ENCODE peak calls at places on chromosomes 1 and 21, in five cellular contexts. P, R, D, T and O are unnamed samples.

GRCh38 chr21:26834181-26834945 is 10.8 kb downstream of the ADAMTS1 start:
- DNase-seq in P (no peak), R (no peak), D (no peak), T (no peak), O (no peak)

GRCh38 chr1:55418625-55419024 is 203.5 kb upstream of the USP24 start:
- DNase-seq in P (no peak), R (no peak), D (no peak), T (no peak), O (no peak)

GRCh38 chr21:45536301-45537081 is 5.7 kb downstream of the SLC19A1 start:
- DNase-seq in P (no peak), R (no peak), D (no peak), T (peak; percentile 42), O (no peak)

GRCh38 chr1:8201331-8201861 is 116.5 kb upstream of the SLC45A1 start:
- DNase-seq in P (peak; percentile 37), R (no peak), D (no peak), T (no peak), O (no peak)

GRCh38 chr1:31064115-31064514 is 1.4 kb downstream of the PUM1 start:
- DNase-seq in P (peak; percentile 89), R (no peak), D (no peak), T (no peak), O (no peak)

GRCh38 chr21:35100351-35100771 is 51.3 kb upstream of the RUNX1 start:
- DNase-seq in P (no peak), R (no peak), D (no peak), T (no peak), O (no peak)

GRCh38 chr1:12081648-12082396 is 18.7 kb downstream of the TNFRSF8 start:
- DNase-seq in P (no peak), R (no peak), D (no peak), T (no peak), O (no peak)

GRCh38 chr1:234840843-234841242 is 230.9 kb upstream of the IRF2BP2 start:
- DNase-seq in P (no peak), R (no peak), D (no peak), T (no peak), O (no peak)

GRCh38 chr1:97258597-97258996 is 537.0 kb downstream of the PTBP2 start:
- DNase-seq in P (no peak), R (no peak), D (no peak), T (no peak), O (no peak)

GRCh38 chr21:26177187-26177586 is 6.6 kb upstream of the APP start:
- DNase-seq in P (no peak), R (no peak), D (no peak), T (no peak), O (no peak)

GRCh38 chr1:84146375-84147032 is 2.4 kb downstream of the PRKACB start:
- DNase-seq in P (no peak), R (no peak), D (no peak), T (no peak), O (no peak)
- TF ChIP-seq SUZ12 in P (no peak), R (no peak), D (no peak), T (no peak), O (no peak)

GRCh38 chr1:244326757-244327156 is 125.0 kb downstream of the ADSS2 start:
- DNase-seq in P (no peak), R (no peak), D (no peak), T (no peak), O (no peak)
- TF ChIP-seq SUZ12 in P (no peak), R (no peak), D (no peak), T (no peak), O (no peak)

DNA sequence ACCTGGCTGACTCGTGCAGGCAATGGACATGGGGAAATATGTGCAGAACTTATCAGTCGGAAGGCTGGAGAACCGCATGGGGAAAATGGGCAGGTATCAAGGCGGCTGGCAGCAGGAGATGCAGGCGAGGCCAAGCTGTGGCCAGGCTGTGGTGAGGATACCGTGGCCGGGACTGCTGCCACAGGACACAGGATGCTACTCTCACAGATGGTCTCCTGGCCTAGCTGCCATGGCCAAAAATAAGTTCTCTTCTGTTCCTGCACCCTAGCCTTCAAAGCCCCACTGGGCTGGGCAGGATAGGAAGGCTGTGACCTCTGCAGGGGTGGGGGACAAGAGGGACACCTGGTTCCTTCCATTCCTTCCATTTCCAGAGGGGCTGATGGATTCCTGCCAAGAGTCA is 26.4 kb downstream of the TEX35 start:
- DNase-seq in P (no peak), R (no peak), D (no peak), T (no peak), O (no peak)
- TF ChIP-seq SUZ12 in P (no peak), R (no peak), D (no peak), T (no peak), O (no peak)

GRCh38 chr1:206766251-206766856 is 4.2 kb upstream of the IL19 start:
- DNase-seq in P (peak; percentile 52), R (no peak), D (no peak), T (no peak), O (peak; percentile 82)
- TF ChIP-seq SUZ12 in P (no peak), R (no peak), D (no peak), T (no peak), O (no peak)

GRCh38 chr1:200755456-200755855 is 16.8 kb downstream of the CAMSAP2 start:
- DNase-seq in P (no peak), R (no peak), D (no peak), T (no peak), O (no peak)
- TF ChIP-seq SUZ12 in P (no peak), R (no peak), D (no peak), T (no peak), O (no peak)

GRCh38 chr1:102834688-102835320 is 273.5 kb downstream of the COL11A1 start:
- DNase-seq in P (no peak), R (no peak), D (no peak), T (no peak), O (no peak)
- TF ChIP-seq SUZ12 in P (no peak), R (no peak), D (no peak), T (no peak), O (no peak)

GRCh38 chr1:246607466-246607865 is 41.2 kb downstream of the CNST start:
- DNase-seq in P (no peak), R (no peak), D (no peak), T (no peak), O (no peak)

GRCh38 chr1:246609632-246610031 is 43.4 kb downstream of the CNST start:
- DNase-seq in P (no peak), R (no peak), D (no peak), T (no peak), O (no peak)

GRCh38 chr1:246613131-246613758 is 47.0 kb downstream of the CNST start:
- DNase-seq in P (no peak), R (no peak), D (no peak), T (no peak), O (no peak)

DNA sequence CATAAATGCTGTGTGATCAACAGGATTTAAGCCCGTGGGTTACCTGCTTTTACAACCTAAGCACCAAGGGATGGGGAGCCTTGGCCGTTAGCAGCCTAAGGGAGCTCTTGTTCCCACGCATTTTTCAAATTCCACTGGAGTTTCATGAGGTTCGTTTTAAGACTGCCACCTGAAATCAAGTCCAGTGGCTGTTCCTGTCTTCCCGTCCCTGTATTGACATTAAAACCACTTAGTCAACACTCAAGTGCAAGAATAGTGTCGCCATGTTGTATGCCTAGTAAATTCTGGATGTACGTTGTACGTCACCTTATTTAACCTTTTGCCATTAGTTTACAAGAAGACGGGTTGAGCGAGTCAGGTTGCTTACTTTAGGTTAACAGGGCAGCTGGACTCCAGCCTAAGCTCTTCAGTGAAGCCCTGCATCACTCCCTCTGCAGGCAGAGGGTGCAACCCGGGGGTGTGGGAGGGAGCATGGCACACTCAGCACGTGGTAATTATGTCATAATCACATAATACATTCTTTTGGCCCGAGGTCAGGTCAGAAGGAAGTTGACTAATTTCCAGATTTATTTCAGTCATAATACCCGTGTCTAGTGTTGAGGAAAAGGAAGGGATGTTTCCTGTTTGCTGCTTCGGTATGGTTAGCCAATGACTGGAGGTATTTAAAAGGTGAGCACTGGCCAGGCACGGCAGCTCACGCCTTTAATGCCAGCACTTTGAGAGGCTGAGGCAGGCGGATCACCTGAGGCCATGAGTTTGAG is 42.5 kb downstream of the CNST start:
- DNase-seq in P (peak; percentile 70), R (peak; percentile 40), D (no peak), T (no peak), O (no peak)
- TF ChIP-seq SUZ12 in P (no peak), R (no peak), D (no peak), T (no peak), O (no peak)

GRCh38 chr1:5620997-5621396 is 371.2 kb downstream of the NPHP4 start:
- DNase-seq in P (peak; percentile 26), R (peak; percentile 49), D (peak; percentile 58), T (no peak), O (no peak)
- TF ChIP-seq SUZ12 in P (no peak), R (no peak), D (no peak), T (no peak), O (no peak)

GRCh38 chr1:18230840-18231239 is 123.2 kb downstream of the IGSF21 start:
- DNase-seq in P (no peak), R (no peak), D (no peak), T (no peak), O (no peak)
- TF ChIP-seq SUZ12 in P (no peak), R (no peak), D (no peak), T (no peak), O (no peak)